ENCODE peak calls at places on chromosomes 7 and 10, in eight cellular contexts. L is tibial nerve, P is heart left ventricle, U is body of pancreas, A is uterus, I is suprapubic skin, W is HCT116, H is right lobe of liver. F is an unnamed sample.

GRCh38 chr10:18005781-18006456 is 54.2 kb downstream of the SLC39A12 start:
- DNase-seq in L (peak; percentile 15), P (peak; percentile 31), U (no peak), A (no peak), I (no peak), W (no peak), H (no peak), F (no peak)

GRCh38 chr10:76071638-76072317 is 640.4 kb downstream of the LRMDA start:
- DNase-seq in L (no peak), P (no peak), U (no peak), A (no peak), I (no peak), W (no peak), H (no peak), F (no peak)

GRCh38 chr10:62972103-62972502 is 155.9 kb upstream of the EGR2 start:
- DNase-seq in L (no peak), P (no peak), U (no peak), A (no peak), I (no peak), W (no peak), H (no peak), F (no peak)

GRCh38 chr7:125061776-125062397 is 132.3 kb upstream of the POT1 start:
- DNase-seq in L (no peak), P (no peak), U (no peak), A (no peak), I (no peak), W (peak; percentile 35), H (no peak), F (no peak)

GRCh38 chr10:29955308-29955935 is 104.0 kb downstream of the JCAD start:
- DNase-seq in L (no peak), P (no peak), U (no peak), A (no peak), I (no peak), W (no peak), H (peak; percentile 75), F (no peak)

GRCh38 chr10:118952493-118953295 is 76.8 kb upstream of the NANOS1 start:
- DNase-seq in L (no peak), P (no peak), U (no peak), A (no peak), I (no peak), W (no peak), H (no peak), F (no peak)

GRCh38 chr10:47339759-47340612 is 8.2 kb upstream of the RBP3 start:
- DNase-seq in L (no peak), P (no peak), U (no peak), A (no peak), I (no peak), W (no peak), H (no peak), F (no peak)

GRCh38 chr7:79506481-79506880 is 53.0 kb upstream of the MAGI2 start:
- DNase-seq in L (no peak), P (no peak), U (no peak), A (no peak), I (no peak), W (no peak), H (no peak), F (no peak)

GRCh38 chr10:13053794-13054462 is 46.0 kb upstream of the OPTN start:
- DNase-seq in L (no peak), P (no peak), U (no peak), A (no peak), I (no peak), W (no peak), H (no peak), F (no peak)

GRCh38 chr7:24135003-24135817 is 148.8 kb upstream of the NPY start:
- DNase-seq in L (no peak), P (no peak), U (no peak), A (no peak), I (no peak), W (no peak), H (no peak), F (no peak)

GRCh38 chr7:73560035-73560835 is 2.7 kb upstream of the BCL7B start:
- DNase-seq in L (no peak), P (no peak), U (no peak), A (no peak), I (no peak), W (no peak), H (no peak), F (peak; percentile 65)

GRCh38 chr7:117251687-117252086 is 71.2 kb downstream of the WNT2 start:
- DNase-seq in L (no peak), P (no peak), U (no peak), A (no peak), I (no peak), W (no peak), H (no peak), F (no peak)

GRCh38 chr10:30353851-30354250 is 4.8 kb upstream of the MTPAP start:
- DNase-seq in L (no peak), P (no peak), U (no peak), A (no peak), I (no peak), W (no peak), H (no peak), F (no peak)

GRCh38 chr7:132899833-132900232 is 182.1 kb downstream of the CHCHD3 start:
- DNase-seq in L (no peak), P (no peak), U (no peak), A (no peak), I (no peak), W (no peak), H (no peak), F (peak; percentile 6)

GRCh38 chr7:131164025-131164899 is 163.4 kb upstream of the MKLN1 start:
- DNase-seq in L (no peak), P (no peak), U (no peak), A (no peak), I (no peak), W (peak; percentile 69), H (no peak), F (peak; percentile 19)

GRCh38 chr7:13067036-13067435 is 379.6 kb downstream of the ARL4A start:
- DNase-seq in L (no peak), P (no peak), U (no peak), A (no peak), I (no peak), W (no peak), H (peak; percentile 20), F (no peak)

DNA sequence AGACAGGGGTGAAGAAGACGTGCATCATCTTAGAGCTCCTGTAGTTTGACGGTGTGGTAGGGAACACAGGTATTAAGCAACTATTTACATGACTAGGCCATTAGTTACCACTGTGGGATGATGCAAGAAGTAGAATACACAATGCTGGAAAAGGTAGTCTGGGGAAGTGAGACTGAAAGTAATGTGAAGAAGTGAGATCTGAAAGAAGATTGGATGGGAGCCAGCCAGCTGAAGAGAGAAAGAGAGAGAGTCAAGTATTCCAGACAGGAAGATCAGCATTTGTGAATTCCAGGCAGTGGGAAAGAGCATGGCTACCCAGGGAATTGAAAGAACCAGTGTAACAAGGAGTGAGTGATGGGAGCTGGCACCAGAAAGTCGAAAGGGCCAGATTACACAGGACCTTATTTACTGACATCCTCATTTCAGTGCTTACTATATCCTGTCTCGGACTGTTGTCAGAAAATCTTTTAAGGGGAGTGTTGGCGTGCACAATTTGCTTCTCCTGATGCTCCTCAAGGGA is 4.0 kb upstream of the CFAP58 start:
- DNase-seq in L (peak; percentile 58), P (no peak), U (no peak), A (no peak), I (no peak), W (no peak), H (no peak), F (peak; percentile 41)
- H3K27ac ChIP-seq in L (no peak overlapping the region), P (peak overlapping the region; percentile 57), U (no peak overlapping the region), A (peak overlapping the region; percentile 76), I (peak overlapping the region; percentile 80), W (no peak overlapping the region), H (peak overlapping the region; percentile 74), F (no peak overlapping the region)

GRCh38 chr7:94834359-94834758 is 73.0 kb upstream of the PPP1R9A start:
- DNase-seq in L (no peak), P (no peak), U (no peak), A (no peak), I (no peak), W (no peak), H (no peak), F (no peak)

GRCh38 chr7:94832051-94832450 is 75.3 kb upstream of the PPP1R9A start:
- DNase-seq in L (no peak), P (no peak), U (no peak), A (no peak), I (no peak), W (no peak), H (no peak), F (no peak)

DNA sequence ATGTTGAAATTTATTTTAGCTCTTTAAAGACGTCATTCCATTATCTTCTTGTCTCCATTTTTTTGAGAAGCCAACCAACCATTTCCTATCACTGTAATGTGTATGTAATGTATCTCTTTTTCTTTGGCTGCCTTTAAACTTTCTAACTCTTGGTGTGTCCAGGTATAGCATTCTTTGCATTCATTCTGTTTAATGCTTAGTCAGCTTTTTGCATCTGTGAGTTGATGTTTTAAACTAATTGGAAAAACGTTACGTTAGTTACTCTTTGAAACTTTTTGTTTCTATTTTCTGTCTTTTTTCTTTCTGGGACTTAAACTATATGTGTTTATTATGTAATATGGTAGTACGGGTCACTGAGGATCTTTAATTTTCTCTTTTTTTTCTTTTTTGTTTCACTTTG is 77.4 kb upstream of the PPP1R9A start:
- DNase-seq in L (no peak), P (no peak), U (no peak), A (no peak), I (no peak), W (no peak), H (no peak), F (no peak)
- TF ChIP-seq POLR2A in L (no peak), P (no peak), U (no peak), A (no peak), I (no peak), W (no peak), H (no peak), F (no peak)

GRCh38 chr10:82319046-82319445 is 444.1 kb downstream of the NRG3 start:
- DNase-seq in L (no peak), P (no peak), U (no peak), A (no peak), I (no peak), W (no peak), H (no peak), F (no peak)

GRCh38 chr10:82319558-82319957 is 444.6 kb downstream of the NRG3 start:
- DNase-seq in L (no peak), P (no peak), U (no peak), A (no peak), I (no peak), W (no peak), H (no peak), F (no peak)

GRCh38 chr10:82318533-82318932 is 443.5 kb downstream of the NRG3 start:
- DNase-seq in L (no peak), P (no peak), U (no peak), A (no peak), I (no peak), W (no peak), H (no peak), F (no peak)

DNA sequence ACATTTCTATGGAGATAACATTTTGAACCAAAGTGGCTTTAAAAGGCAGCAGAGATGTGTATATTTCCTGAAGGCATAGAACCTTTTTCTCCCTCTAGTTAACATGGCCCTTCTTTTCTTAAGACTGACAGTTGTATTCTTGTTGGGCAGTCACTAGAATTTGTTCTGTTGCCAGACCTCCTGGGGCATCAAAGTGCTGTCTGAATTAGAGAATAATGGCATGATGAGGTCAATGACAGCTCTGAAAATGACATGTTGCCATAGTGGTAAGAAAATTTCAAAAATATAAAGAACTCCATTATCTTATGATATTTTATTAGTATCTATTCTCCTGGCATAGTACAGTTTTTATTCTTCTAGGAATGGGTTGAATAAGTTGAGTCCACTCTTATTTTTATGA is 446.7 kb downstream of the NRG3 start:
- DNase-seq in L (no peak), P (no peak), U (no peak), A (no peak), I (no peak), W (no peak), H (no peak), F (no peak)
- H3K27ac ChIP-seq in L (no peak overlapping the region), P (no peak overlapping the region), U (no peak overlapping the region), A (no peak overlapping the region), I (no peak overlapping the region), W (no peak overlapping the region), H (no peak overlapping the region), F (no peak overlapping the region)

GRCh38 chr7:76303057-76303828 is 770 bp downstream of the HSPB1 start:
- DNase-seq in L (peak; percentile 75), P (peak; percentile 93), U (peak; percentile 92), A (peak; percentile 87), I (peak; percentile 93), W (peak; percentile 69), H (peak; percentile 93), F (peak; percentile 91)
- TF ChIP-seq POLR2A in L (peak; percentile 78), P (peak; percentile 50), U (peak; percentile 56), A (peak; percentile 83), I (no peak), W (no peak), H (peak; percentile 70), F (peak; percentile 12)